ENCODE peak calls at places on chromosomes 13 and 19, in five cellular contexts. Z is fibroblast of the aortic adventitia; J is NB4; N is neural progenitor cell; P is stimulated activated CD4-positive, alpha-beta T cell treated with anti-CD3 and anti-CD28 coated beads, Interleukin-12 subunit alpha, Interleukin-12 subunit beta, amount 100 ng/mL, for 24 hours. X is an unnamed sample.

GRCh38 chr13:47215741-47216140 is 318.9 kb upstream of the HTR2A start:
- DNase-seq in P (no peak), N (no peak), J (no peak), Z (peak), X (peak)

GRCh38 chr13:28658539-28658795 is 463 bp upstream of the POMP start:
- DNase-seq in N (no peak), J (peak), Z (no peak), P (no peak), X (no peak)

GRCh38 chr13:84844473-84844872 is 954.7 kb downstream of the SLITRK6 start:
- DNase-seq in N (peak), Z (no peak), J (peak), P (no peak), X (peak)

GRCh38 chr13:94433055-94433947 is 46.2 kb downstream of the DCT start:
- DNase-seq in J (peak), N (peak), P (no peak), Z (no peak), X (no peak)

GRCh38 chr19:2616741-2617392 is 85.6 kb downstream of the GNG7 start:
- DNase-seq in P (no peak), Z (no peak), J (peak), N (no peak), X (no peak)

GRCh38 chr13:40185393-40185792 is 481.0 kb downstream of the FOXO1 start:
- DNase-seq in J (peak), Z (no peak), N (no peak), P (no peak), X (no peak)

GRCh38 chr13:101309014-101309619 is 107.2 kb downstream of the NALCN start:
- DNase-seq in N (no peak), J (no peak), Z (peak), P (no peak), X (peak)

GRCh38 chr13:79194272-79194671 is 211.8 kb downstream of the RBM26 start:
- DNase-seq in P (peak), J (peak), N (no peak), Z (no peak), X (no peak)

GRCh38 chr19:43574424-43575155 is 737 bp downstream of the XRCC1 start:
- DNase-seq in J (no peak), P (no peak), Z (no peak), N (peak), X (peak)

GRCh38 chr19:27867981-27868380 is 1345.0 kb downstream of the UQCRFS1 start:
- DNase-seq in N (no peak), J (no peak), P (no peak), Z (no peak), X (no peak)

GRCh38 chr13:112828082-112828699 is 138.4 kb downstream of the ATP11A start:
- DNase-seq in J (no peak), P (no peak), Z (no peak), N (no peak), X (no peak)

GRCh38 chr13:110867380-110867779 is 47.5 kb downstream of the ANKRD10 start:
- DNase-seq in Z (no peak), P (no peak), N (no peak), J (no peak), X (no peak)

GRCh38 chr13:46896346-46897138 is at the start of gene HTR2A:
- DNase-seq in Z (peak), P (no peak), J (peak), N (peak), X (peak)

GRCh38 chr19:45075215-45076028 is 856 bp downstream of the ZNF296 start:
- DNase-seq in Z (peak), N (peak), J (peak), P (no peak), X (peak)

GRCh38 chr13:46086421-46086922 is 18.4 kb downstream of the CPB2 start:
- DNase-seq in J (no peak), N (no peak), Z (no peak), P (no peak), X (no peak)

GRCh38 chr19:10852098-10852800 is 4.0 kb downstream of the C19orf38 start:
- DNase-seq in Z (peak), P (no peak), J (no peak), N (no peak), X (peak)

GRCh38 chr13:65597839-65598818 is 1632.0 kb downstream of the PCDH9 start:
- DNase-seq in Z (peak), N (peak), J (no peak), P (no peak), X (peak)

GRCh38 chr13:80469105-80469840 is 128.3 kb upstream of the SPRY2 start:
- DNase-seq in Z (no peak), N (no peak), J (no peak), P (no peak), X (no peak)

GRCh38 chr19:33226550-33227241 is 1.0 kb upstream of the SLC7A10 start:
- DNase-seq in N (peak), Z (no peak), J (no peak), P (no peak), X (peak)

GRCh38 chr13:20814224-20814910 is 40.6 kb upstream of the EEF1AKMT1 start:
- DNase-seq in Z (peak), P (no peak), J (no peak), N (no peak), X (peak)

GRCh38 chr13:30045916-30046704 is 195.7 kb upstream of the UBL3 start:
- DNase-seq in N (no peak), Z (peak), P (no peak), J (peak), X (no peak)

GRCh38 chr13:113119822-113120189 is 2.8 kb upstream of the F10 start:
- DNase-seq in Z (no peak), J (no peak), P (no peak), N (no peak), X (no peak)

X was measured in fibroblast of lung.